ENCODE peak calls at places on chromosomes 3 and 15, in six cellular contexts. C is Calu3, L is stomach, Y is NCI-H345, N is NCI-H510A treated with DMSO at 0.1 percent for 48 hours, G is ELF-1. P is an unnamed sample.
A peak's percentile ranks its signal among the peaks of the same experiment; 100 is the strongest.

GRCh38 chr3:100268156-100268555 is 7.4 kb downstream of the TBC1D23 start:
- DNase-seq in C (no peak), L (no peak), Y (no peak), N (no peak), G (no peak), P (no peak)

GRCh38 chr15:67043939-67044771 is 21.2 kb upstream of the SMAD3 start:
- DNase-seq in C (no peak), L (no peak), Y (no peak), N (no peak), G (peak; percentile 97), P (peak; percentile 50)

GRCh38 chr3:99678023-99678422 is 39.6 kb downstream of the COL8A1 start:
- DNase-seq in C (no peak), L (no peak), Y (no peak), N (no peak), G (peak; percentile 23), P (no peak)

GRCh38 chr15:86772369-86773059 is 692.8 kb downstream of the AGBL1 start:
- DNase-seq in C (no peak), L (no peak), Y (no peak), N (no peak), G (no peak), P (no peak)

GRCh38 chr3:62159693-62160092 is 213.7 kb downstream of the FEZF2 start:
- DNase-seq in C (no peak), L (peak; percentile 76), Y (no peak), N (no peak), G (no peak), P (no peak)

GRCh38 chr3:73437828-73438227 is 186.9 kb downstream of the PDZRN3 start:
- DNase-seq in C (no peak), L (no peak), Y (no peak), N (no peak), G (no peak), P (no peak)

GRCh38 chr3:14118400-14119165 is 6.1 kb downstream of the CHCHD4 start:
- DNase-seq in C (no peak), L (no peak), Y (peak; percentile 61), N (peak; percentile 6), G (no peak), P (no peak)

GRCh38 chr3:74273555-74274402 is 340.7 kb downstream of the CNTN3 start:
- DNase-seq in C (no peak), L (no peak), Y (no peak), N (no peak), G (no peak), P (no peak)

GRCh38 chr3:46849686-46850467 is 13.4 kb downstream of the MYL3 start:
- DNase-seq in C (no peak), L (peak; percentile 17), Y (no peak), N (no peak), G (no peak), P (no peak)

GRCh38 chr15:73325191-73325980 is 43.4 kb downstream of the HCN4 start:
- DNase-seq in C (peak; percentile 35), L (no peak), Y (no peak), N (no peak), G (peak; percentile 52), P (peak; percentile 71)

GRCh38 chr15:100731259-100732156 is 129.1 kb downstream of the ASB7 start:
- DNase-seq in C (no peak), L (no peak), Y (no peak), N (no peak), G (peak; percentile 54), P (no peak)

GRCh38 chr3:112865757-112866156 is 19.1 kb upstream of the CD200R1L start:
- DNase-seq in C (no peak), L (no peak), Y (no peak), N (no peak), G (no peak), P (no peak)

GRCh38 chr3:176987901-176988300 is 209.4 kb downstream of the TBL1XR1 start:
- DNase-seq in C (no peak), L (no peak), Y (no peak), N (peak; percentile 83), G (no peak), P (no peak)

GRCh38 chr15:99122831-99123705 is 18.2 kb downstream of the SYNM start:
- DNase-seq in C (no peak), L (no peak), Y (no peak), N (no peak), G (no peak), P (no peak)

GRCh38 chr3:142976621-142977398 is 13.3 kb upstream of the PAQR9 start:
- DNase-seq in C (peak; percentile 91), L (peak; percentile 72), Y (no peak), N (no peak), G (peak; percentile 57), P (peak; percentile 62)

GRCh38 chr15:31501536-31502157 is 175.0 kb downstream of the KLF13 start:
- DNase-seq in C (no peak), L (no peak), Y (no peak), N (no peak), G (no peak), P (no peak)

GRCh38 chr3:39376929-39377634 is 6.1 kb upstream of the SLC25A38 start:
- DNase-seq in C (no peak), L (no peak), Y (no peak), N (no peak), G (no peak), P (peak; percentile 23)

GRCh38 chr15:39213385-39213840 is 367.5 kb upstream of the THBS1 start:
- DNase-seq in C (peak; percentile 71), L (peak; percentile 38), Y (no peak), N (peak; percentile 22), G (peak; percentile 94), P (peak; percentile 75)

P was measured in iPS-NIHi11.